ENCODE peak calls at places on chromosomes 3 and 15, in six cellular contexts. G is K562, P is HepG2, O is GM12891, U is H1, E is GM12878. W is an unnamed sample.

GRCh38 chr3:82791241-82791640 is 1029.8 kb upstream of the GBE1 start:
- DNase-seq in P (no peak), E (no peak), G (no peak), U (no peak), O (no peak), W (no peak)

GRCh38 chr15:33098082-33099058 is 96.1 kb downstream of the FMN1 start:
- DNase-seq in U (no peak), G (no peak), O (no peak), E (no peak), P (no peak), W (no peak)

GRCh38 chr3:153099131-153099530 is 62.9 kb upstream of the RAP2B start:
- DNase-seq in E (no peak), G (no peak), O (no peak), P (no peak), U (no peak), W (no peak)

GRCh38 chr3:54888162-54888561 is 39.7 kb downstream of the LRTM1 start:
- DNase-seq in E (no peak), U (no peak), P (no peak), O (no peak), G (no peak), W (no peak)

GRCh38 chr15:41713047-41713446 is 52.8 kb downstream of the MGA start:
- DNase-seq in G (no peak), P (no peak), E (no peak), O (no peak), U (no peak), W (no peak)

GRCh38 chr3:18556503-18556902 is 131.4 kb upstream of the SATB1 start:
- DNase-seq in G (no peak), P (no peak), E (peak; percentile 39), O (no peak), U (no peak), W (no peak)

GRCh38 chr3:102941761-102942160 is 506.9 kb downstream of the ZPLD1 start:
- DNase-seq in U (no peak), E (no peak), O (no peak), G (no peak), P (no peak), W (no peak)

GRCh38 chr3:143362115-143362992 is 242.8 kb downstream of the CHST2 start:
- DNase-seq in U (no peak), G (no peak), E (no peak), P (no peak), O (no peak), W (no peak)

GRCh38 chr15:93454788-93455187 is 365.8 kb upstream of the RGMA start:
- DNase-seq in P (no peak), G (no peak), U (no peak), O (no peak), E (no peak), W (no peak)

GRCh38 chr3:31270010-31270409 is 262.7 kb upstream of the STT3B start:
- DNase-seq in G (no peak), U (no peak), P (no peak), O (no peak), E (no peak), W (no peak)

GRCh38 chr3:109899930-109900329 is 562.6 kb upstream of the DPPA4 start:
- DNase-seq in P (no peak), O (no peak), E (no peak), U (no peak), G (no peak), W (no peak)

GRCh38 chr3:33131328-33132018 is 17.7 kb downstream of the CRTAP start:
- DNase-seq in O (peak; percentile 46), E (no peak), P (peak; percentile 66), U (peak; percentile 41), G (peak; percentile 71), W (peak; percentile 38)

GRCh38 chr15:64699767-64700388 is 75.5 kb downstream of the RBPMS2 start:
- DNase-seq in U (peak; percentile 66), E (no peak), P (no peak), O (no peak), G (no peak), W (no peak)

GRCh38 chr3:123584284-123584987 is 417 bp downstream of the HACD2 start:
- DNase-seq in G (peak; percentile 62), P (no peak), O (no peak), U (no peak), E (no peak), W (no peak)

GRCh38 chr3:143184098-143184497 is 64.5 kb downstream of the CHST2 start:
- DNase-seq in P (no peak), G (no peak), O (no peak), E (no peak), U (no peak), W (no peak)

GRCh38 chr15:58460108-58460507 is 28.3 kb downstream of the LIPC start:
- DNase-seq in O (no peak), P (no peak), E (no peak), U (no peak), G (no peak), W (no peak)

GRCh38 chr3:182793663-182794454 is 555 bp downstream of the ATP11B start:
- DNase-seq in E (no peak), U (no peak), O (peak; percentile 26), G (peak; percentile 81), P (peak; percentile 3), W (peak; percentile 40)

GRCh38 chr15:55789066-55789660 is 46.2 kb upstream of the PRTG start:
- DNase-seq in U (no peak), P (no peak), E (no peak), G (peak; percentile 72), O (no peak), W (peak; percentile 17)

GRCh38 chr15:58019503-58020376 is 45.8 kb downstream of the ALDH1A2 start:
- DNase-seq in E (no peak), G (no peak), O (no peak), P (no peak), U (no peak), W (no peak)

GRCh38 chr3:49351521-49352011 is 6.6 kb downstream of the GPX1 start:
- DNase-seq in G (no peak), P (no peak), E (no peak), U (no peak), O (no peak), W (no peak)

GRCh38 chr3:143081844-143082778 is 37.5 kb upstream of the CHST2 start:
- DNase-seq in O (peak; percentile 29), P (no peak), G (no peak), U (no peak), E (peak; percentile 94), W (no peak)

DNA sequence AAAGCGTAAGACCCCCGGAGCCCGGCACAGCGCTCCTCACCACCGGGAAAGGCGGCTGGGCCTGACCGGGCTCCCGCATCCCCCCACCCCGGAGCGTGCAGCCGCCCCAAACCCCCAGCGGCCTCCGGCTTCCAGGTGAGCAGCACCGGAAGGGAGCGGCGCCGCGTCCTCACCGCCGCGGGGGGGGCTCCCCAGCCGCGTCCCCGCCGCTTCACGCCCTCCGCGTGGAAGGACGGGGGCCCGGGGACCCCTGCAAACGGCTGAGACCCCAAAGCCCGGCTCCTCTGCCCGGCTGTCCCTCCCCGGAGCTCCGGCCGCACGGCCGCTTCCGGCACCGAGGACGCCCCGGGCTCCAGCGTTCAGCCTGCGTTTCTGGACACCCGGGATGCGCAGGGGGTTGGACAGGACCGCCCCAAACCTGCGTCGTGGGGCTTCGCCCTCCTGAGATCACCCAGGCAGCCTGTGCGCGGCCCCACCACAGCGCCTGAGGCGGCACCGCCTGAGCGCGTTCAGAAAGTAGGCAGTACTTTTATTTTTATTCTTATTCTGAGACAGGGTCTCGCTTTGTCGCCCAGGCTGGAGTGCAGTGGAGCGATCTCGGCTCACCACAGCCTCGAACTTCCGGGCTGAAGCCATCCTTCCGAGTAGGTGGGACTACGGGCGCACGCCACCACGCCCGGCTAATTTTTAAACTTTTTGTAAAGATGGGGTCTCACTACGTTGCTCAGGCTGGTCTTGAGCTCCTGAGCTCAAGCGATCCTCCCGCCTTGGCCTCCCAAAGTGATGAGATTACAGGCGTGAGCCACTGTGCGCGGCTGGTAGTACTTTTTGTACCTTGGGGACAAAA is 51.6 kb upstream of the BLM start:
- DNase-seq in E (peak; percentile 74), P (peak; percentile 21), G (peak; percentile 82), U (no peak), O (peak; percentile 65), W (peak; percentile 68)
- TF ChIP-seq POLR2A in E (peak; percentile 78), P (peak; percentile 51), G (peak; percentile 79), U (no peak), O (peak; percentile 76), W (peak; percentile 10)

GRCh38 chr15:75663931-75664421 is 16.3 kb downstream of the SNX33 start:
- DNase-seq in E (no peak), O (no peak), U (no peak), P (no peak), G (no peak), W (no peak)

GRCh38 chr15:75669191-75669878 is 21.6 kb downstream of the SNX33 start:
- DNase-seq in G (no peak), O (no peak), P (no peak), E (no peak), U (no peak), W (no peak)

GRCh38 chr15:75669879-75670212 is 22.1 kb downstream of the SNX33 start:
- DNase-seq in G (no peak), O (no peak), U (no peak), E (no peak), P (no peak), W (no peak)

GRCh38 chr15:75662823-75663519 is 15.3 kb downstream of the SNX33 start:
- DNase-seq in G (no peak), E (no peak), P (no peak), U (no peak), O (no peak), W (no peak)

GRCh38 chr15:75666823-75667501 is 19.2 kb downstream of the SNX33 start:
- DNase-seq in U (no peak), E (no peak), P (peak; percentile 37), O (no peak), G (no peak), W (no peak)
- TF ChIP-seq TAF1 in U (no peak), E (no peak), P (no peak), O (no peak), G (no peak), W (no peak)

GRCh38 chr3:30141178-30141581 is 465.2 kb upstream of the TGFBR2 start:
- DNase-seq in U (no peak), O (no peak), P (no peak), G (no peak), E (no peak), W (no peak)

GRCh38 chr3:30140356-30140755 is 466.0 kb upstream of the TGFBR2 start:
- DNase-seq in E (no peak), P (no peak), U (no peak), O (no peak), G (no peak), W (no peak)

GRCh38 chr3:30145281-30145680 is 461.1 kb upstream of the TGFBR2 start:
- DNase-seq in G (no peak), E (no peak), P (no peak), U (no peak), O (no peak), W (no peak)

GRCh38 chr3:30141927-30142326 is 464.5 kb upstream of the TGFBR2 start:
- DNase-seq in P (peak; percentile 45), G (no peak), O (no peak), E (no peak), U (no peak), W (no peak)

DNA sequence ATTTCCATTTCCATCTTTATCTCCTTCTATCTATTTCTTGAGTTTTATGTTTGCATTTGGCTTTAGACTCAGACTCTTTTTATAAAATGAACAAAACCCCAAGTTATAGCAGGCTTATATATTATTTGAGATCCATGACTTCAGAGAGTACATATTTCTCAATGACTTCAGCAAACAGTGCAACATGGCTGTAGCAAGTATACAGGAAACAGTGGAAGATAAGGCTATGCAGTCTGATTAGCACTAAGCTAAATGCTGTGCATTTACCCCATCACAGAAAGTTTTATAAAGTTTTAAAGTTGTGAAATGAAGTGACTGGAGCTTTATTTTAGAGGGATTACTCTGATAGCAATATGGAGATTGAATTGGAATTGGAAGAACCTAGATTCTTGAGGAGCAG is 463.5 kb upstream of the TGFBR2 start:
- DNase-seq in G (no peak), E (no peak), P (peak; percentile 19), O (no peak), U (no peak), W (no peak)
- TF ChIP-seq POLR2A in G (no peak), E (no peak), P (no peak), O (no peak), U (no peak), W (no peak)

GRCh38 chr3:99681976-99682375 is 43.6 kb downstream of the COL8A1 start:
- DNase-seq in G (no peak), E (no peak), P (no peak), U (no peak), O (no peak), W (no peak)
- TF ChIP-seq TAF1 in G (no peak), E (no peak), P (no peak), U (no peak), O (no peak), W (no peak)

W was measured in GM12892.